ENCODE peak calls at places on chromosome 2, in five cellular contexts. K, Q, Y, X and N are unnamed samples.

GRCh38 chr2:148552675-148553331 is 91.7 kb upstream of the EPC2 start:
- DNase-seq in K (peak), Q (no peak), Y (no peak), X (peak), N (no peak)

GRCh38 chr2:126448611-126449010 is 207.3 kb upstream of the GYPC start:
- DNase-seq in K (no peak), Q (no peak), Y (no peak), X (no peak), N (no peak)

GRCh38 chr2:50922506-50922905 is 109.4 kb downstream of the NRXN1 start:
- DNase-seq in K (no peak), Q (no peak), Y (no peak), X (no peak), N (no peak)

GRCh38 chr2:191693778-191694177 is 15.8 kb downstream of the NABP1 start:
- DNase-seq in K (no peak), Q (no peak), Y (peak), X (no peak), N (no peak)

GRCh38 chr2:29046321-29046720 is 28.0 kb downstream of the PCARE start:
- DNase-seq in K (no peak), Q (no peak), Y (no peak), X (no peak), N (no peak)

GRCh38 chr2:240629419-240629967 is 4.2 kb downstream of the GPR35 start:
- DNase-seq in K (no peak), Q (no peak), Y (no peak), X (no peak), N (no peak)

GRCh38 chr2:119756837-119757236 is 2.9 kb upstream of the PTPN4 start:
- DNase-seq in K (peak), Q (peak), Y (peak), X (peak), N (peak)

GRCh38 chr2:239212553-239213419 is 188.0 kb downstream of the HDAC4 start:
- DNase-seq in K (no peak), Q (no peak), Y (no peak), X (no peak), N (no peak)